ENCODE peak calls at places on chromosomes 3 and 15, in four cellular contexts. X is HepG2, T is AG09309, E is left ventricle myocardium inferior. Q is an unnamed sample.
A peak's percentile ranks its signal among the peaks of the same experiment; 100 is the strongest.

GRCh38 chr15:52227456-52227855 is 36.3 kb upstream of the GNB5 start:
- DNase-seq in X (peak; percentile 57), T (peak; percentile 61), E (peak; percentile 43), Q (peak; percentile 35)

GRCh38 chr3:58630081-58630709 is 36.4 kb downstream of the FAM3D start:
- DNase-seq in X (peak; percentile 46), T (peak; percentile 20), E (peak; percentile 42), Q (no peak)

GRCh38 chr3:48088056-48088748 is 72.0 kb upstream of the MAP4 start:
- DNase-seq in X (no peak), T (no peak), E (no peak), Q (no peak)

GRCh38 chr15:70701891-70702568 is 61.3 kb downstream of the UACA start:
- DNase-seq in X (no peak), T (no peak), E (no peak), Q (peak; percentile 71)

GRCh38 chr3:119841808-119842471 is 60.0 kb downstream of the NR1I2 start:
- DNase-seq in X (no peak), T (no peak), E (no peak), Q (no peak)

GRCh38 chr3:12773030-12773723 is 14.1 kb upstream of the TMEM40 start:
- DNase-seq in X (no peak), T (no peak), E (no peak), Q (no peak)

GRCh38 chr3:138367912-138368311 is 19.5 kb downstream of the MRAS start:
- DNase-seq in X (no peak), T (no peak), E (peak; percentile 59), Q (no peak)

GRCh38 chr15:40108855-40109735 is at the start of gene BMF:
- DNase-seq in X (peak; percentile 97), T (peak; percentile 95), E (peak; percentile 100), Q (peak; percentile 78)

GRCh38 chr3:27479816-27480543 is 4.2 kb downstream of the SLC4A7 start:
- DNase-seq in X (no peak), T (no peak), E (no peak), Q (no peak)

GRCh38 chr3:165225604-165226003 is 29.4 kb upstream of the SLITRK3 start:
- DNase-seq in X (no peak), T (no peak), E (no peak), Q (no peak)

GRCh38 chr3:32360514-32360869 is 31.2 kb upstream of the CMTM7 start:
- DNase-seq in X (no peak), T (no peak), E (no peak), Q (no peak)

GRCh38 chr3:49610881-49611280 is 56.6 kb downstream of the BSN start:
- DNase-seq in X (peak; percentile 24), T (no peak), E (no peak), Q (no peak)

GRCh38 chr3:130963878-130964277 is 62.7 kb downstream of the ASTE1 start:
- DNase-seq in X (peak; percentile 76), T (peak; percentile 95), E (no peak), Q (peak; percentile 49)

GRCh38 chr15:33182278-33182905 is 12.1 kb downstream of the FMN1 start:
- DNase-seq in X (no peak), T (no peak), E (no peak), Q (no peak)

GRCh38 chr3:27643355-27643754 is 78.8 kb downstream of the EOMES start:
- DNase-seq in X (no peak), T (no peak), E (no peak), Q (no peak)

GRCh38 chr3:171817074-171817748 is 6.9 kb upstream of the PLD1 start:
- DNase-seq in X (no peak), T (no peak), E (no peak), Q (no peak)

GRCh38 chr3:177622982-177623617 is 425.8 kb upstream of the TBL1XR1 start:
- DNase-seq in X (no peak), T (no peak), E (no peak), Q (no peak)

GRCh38 chr3:29333520-29333919 is 52.6 kb downstream of the RBMS3 start:
- DNase-seq in X (no peak), T (no peak), E (no peak), Q (no peak)

GRCh38 chr3:52870471-52870870 is 26.9 kb downstream of the STIMATE start:
- DNase-seq in X (no peak), T (no peak), E (no peak), Q (no peak)

GRCh38 chr3:63523100-63523499 is 129.4 kb upstream of the SNTN start:
- DNase-seq in X (no peak), T (no peak), E (no peak), Q (no peak)

GRCh38 chr3:9903904-9904303 is 1.3 kb downstream of the IL17RE start:
- DNase-seq in X (no peak), T (no peak), E (no peak), Q (no peak)
- H3K4me3 ChIP-seq in X (no peak overlapping the region), T (no peak overlapping the region), E (no peak overlapping the region), Q (no peak overlapping the region)

GRCh38 chr3:23931597-23931996 is 13.5 kb upstream of the NR1D2 start:
- DNase-seq in X (no peak), T (no peak), E (no peak), Q (no peak)

GRCh38 chr3:23928525-23928924 is 11.6 kb downstream of the RPL15 start:
- DNase-seq in X (no peak), T (no peak), E (no peak), Q (no peak)

GRCh38 chr3:23923786-23924185 is 6.9 kb downstream of the RPL15 start:
- DNase-seq in X (no peak), T (no peak), E (no peak), Q (peak; percentile 76)

GRCh38 chr3:23926246-23926645 is 9.3 kb downstream of the RPL15 start:
- DNase-seq in X (no peak), T (no peak), E (no peak), Q (no peak)

DNA sequence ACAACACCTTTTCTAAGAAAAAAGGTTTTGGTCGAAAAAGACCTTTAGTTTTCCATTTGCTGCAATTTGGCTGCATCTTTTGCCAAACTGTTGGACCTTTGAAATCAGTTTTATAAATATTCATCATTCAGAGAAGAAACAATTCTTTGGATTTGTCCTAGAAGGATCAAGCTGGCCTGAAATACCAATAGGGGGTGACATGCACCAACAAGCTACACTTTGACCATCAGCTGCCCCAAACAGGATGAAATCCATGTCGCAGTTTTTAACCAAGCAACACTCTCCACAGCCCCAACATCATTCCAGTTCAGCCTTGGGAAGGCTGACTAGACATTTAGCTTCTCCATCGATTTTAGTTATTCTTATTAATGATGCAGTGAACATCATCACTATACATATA is 9.8 kb downstream of the RPL15 start:
- DNase-seq in X (no peak), T (no peak), E (no peak), Q (no peak)
- TF ChIP-seq CTCF in X (peak; percentile 30), T (peak; percentile 27), E (peak; percentile 22), Q (peak; percentile 36)

GRCh38 chr3:71303627-71304260 is 279.8 kb downstream of the FOXP1 start:
- DNase-seq in X (no peak), T (no peak), E (no peak), Q (no peak)
- H3K4me3 ChIP-seq in X (no peak overlapping the region), T (no peak overlapping the region), E (no peak overlapping the region), Q (no peak overlapping the region)

GRCh38 chr15:77999486-77999885 is 78.0 kb downstream of the TBC1D2B start:
- DNase-seq in X (no peak), T (no peak), E (no peak), Q (no peak)

GRCh38 chr15:77998592-77998991 is 78.9 kb downstream of the TBC1D2B start:
- DNase-seq in X (no peak), T (no peak), E (no peak), Q (no peak)

GRCh38 chr15:78000927-78001249 is 76.6 kb downstream of the TBC1D2B start:
- DNase-seq in X (no peak), T (no peak), E (no peak), Q (no peak)

GRCh38 chr15:78001656-78002055 is 75.9 kb downstream of the TBC1D2B start:
- DNase-seq in X (no peak), T (no peak), E (no peak), Q (no peak)

GRCh38 chr15:78000089-78000926 is 77.2 kb downstream of the TBC1D2B start:
- DNase-seq in X (peak; percentile 62), T (no peak), E (peak; percentile 67), Q (no peak)
- TF ChIP-seq CTCF in X (peak; percentile 94), T (peak; percentile 47), E (peak; percentile 65), Q (peak; percentile 74)